ENCODE peak calls at places on chromosomes 2 and 18, in six cellular contexts. One of them, this sample, is unnamed.

GRCh38 chr2:120942658-120943057 is 207.0 kb downstream of the GLI2 start:
- DNase-seq in tibial artery: no peak
- DNase-seq in transverse colon: no peak
- DNase-seq in activated CD4-positive, alpha-beta T cell treated with anti-CD3 and anti-CD28 coated beads, Interleukin-2, amount 10 ng/mL, durations not matched to agents 7 days and 5 days: no peak
- DNase-seq in CD4-positive, alpha-beta T cell: no peak
- DNase-seq in body of pancreas: no peak
- DNase-seq in this sample: no peak

GRCh38 chr2:138621139-138621538 is 119.6 kb downstream of the SPOPL start:
- DNase-seq in CD4-positive, alpha-beta T cell: no peak
- DNase-seq in transverse colon: no peak
- DNase-seq in tibial artery: no peak
- DNase-seq in activated CD4-positive, alpha-beta T cell treated with anti-CD3 and anti-CD28 coated beads, Interleukin-2, amount 10 ng/mL, durations not matched to agents 7 days and 5 days: no peak
- DNase-seq in body of pancreas: no peak
- DNase-seq in this sample: no peak

GRCh38 chr2:218074031-218074430 is 5.0 kb downstream of the RUFY4 start:
- DNase-seq in activated CD4-positive, alpha-beta T cell treated with anti-CD3 and anti-CD28 coated beads, Interleukin-2, amount 10 ng/mL, durations not matched to agents 7 days and 5 days: peak; percentile 34
- DNase-seq in CD4-positive, alpha-beta T cell: peak; percentile 5
- DNase-seq in transverse colon: peak; percentile 27
- DNase-seq in tibial artery: no peak
- DNase-seq in body of pancreas: peak; percentile 46
- DNase-seq in this sample: no peak

GRCh38 chr18:54531402-54532065 is 59.5 kb upstream of the DYNAP start:
- DNase-seq in body of pancreas: no peak
- DNase-seq in tibial artery: no peak
- DNase-seq in CD4-positive, alpha-beta T cell: no peak
- DNase-seq in activated CD4-positive, alpha-beta T cell treated with anti-CD3 and anti-CD28 coated beads, Interleukin-2, amount 10 ng/mL, durations not matched to agents 7 days and 5 days: no peak
- DNase-seq in transverse colon: no peak
- DNase-seq in this sample: no peak

GRCh38 chr2:136750065-136750464 is 15.3 kb upstream of the THSD7B start:
- DNase-seq in transverse colon: no peak
- DNase-seq in body of pancreas: no peak
- DNase-seq in activated CD4-positive, alpha-beta T cell treated with anti-CD3 and anti-CD28 coated beads, Interleukin-2, amount 10 ng/mL, durations not matched to agents 7 days and 5 days: no peak
- DNase-seq in CD4-positive, alpha-beta T cell: no peak
- DNase-seq in tibial artery: no peak
- DNase-seq in this sample: no peak

GRCh38 chr18:13112982-13113381 is 105.6 kb upstream of the LDLRAD4 start:
- DNase-seq in CD4-positive, alpha-beta T cell: no peak
- DNase-seq in tibial artery: no peak
- DNase-seq in activated CD4-positive, alpha-beta T cell treated with anti-CD3 and anti-CD28 coated beads, Interleukin-2, amount 10 ng/mL, durations not matched to agents 7 days and 5 days: no peak
- DNase-seq in transverse colon: peak; percentile 47
- DNase-seq in body of pancreas: peak; percentile 43
- DNase-seq in this sample: no peak

GRCh38 chr2:48016620-48017019 is 110.3 kb upstream of the FBXO11 start:
- DNase-seq in activated CD4-positive, alpha-beta T cell treated with anti-CD3 and anti-CD28 coated beads, Interleukin-2, amount 10 ng/mL, durations not matched to agents 7 days and 5 days: no peak
- DNase-seq in CD4-positive, alpha-beta T cell: no peak
- DNase-seq in tibial artery: no peak
- DNase-seq in transverse colon: no peak
- DNase-seq in body of pancreas: no peak
- DNase-seq in this sample: peak; percentile 4

GRCh38 chr2:127149384-127149783 is 42.4 kb upstream of the BIN1 start:
- DNase-seq in tibial artery: no peak
- DNase-seq in activated CD4-positive, alpha-beta T cell treated with anti-CD3 and anti-CD28 coated beads, Interleukin-2, amount 10 ng/mL, durations not matched to agents 7 days and 5 days: no peak
- DNase-seq in body of pancreas: no peak
- DNase-seq in transverse colon: no peak
- DNase-seq in CD4-positive, alpha-beta T cell: no peak
- DNase-seq in this sample: no peak

GRCh38 chr18:3224223-3224622 is 4.5 kb upstream of the MYOM1 start:
- DNase-seq in activated CD4-positive, alpha-beta T cell treated with anti-CD3 and anti-CD28 coated beads, Interleukin-2, amount 10 ng/mL, durations not matched to agents 7 days and 5 days: no peak
- DNase-seq in CD4-positive, alpha-beta T cell: no peak
- DNase-seq in body of pancreas: no peak
- DNase-seq in tibial artery: no peak
- DNase-seq in transverse colon: no peak
- DNase-seq in this sample: no peak

GRCh38 chr18:3114456-3114855 is 101.5 kb upstream of the LPIN2 start:
- DNase-seq in body of pancreas: no peak
- DNase-seq in CD4-positive, alpha-beta T cell: no peak
- DNase-seq in transverse colon: no peak
- DNase-seq in tibial artery: no peak
- DNase-seq in activated CD4-positive, alpha-beta T cell treated with anti-CD3 and anti-CD28 coated beads, Interleukin-2, amount 10 ng/mL, durations not matched to agents 7 days and 5 days: no peak
- DNase-seq in this sample: no peak

GRCh38 chr2:227482638-227483340 is 10.8 kb downstream of the AGFG1 start:
- DNase-seq in tibial artery: no peak
- DNase-seq in activated CD4-positive, alpha-beta T cell treated with anti-CD3 and anti-CD28 coated beads, Interleukin-2, amount 10 ng/mL, durations not matched to agents 7 days and 5 days: no peak
- DNase-seq in CD4-positive, alpha-beta T cell: no peak
- DNase-seq in transverse colon: no peak
- DNase-seq in body of pancreas: no peak
- DNase-seq in this sample: no peak

GRCh38 chr2:101949304-101949703 is 42.5 kb upstream of the IL1R2 start:
- DNase-seq in body of pancreas: no peak
- DNase-seq in tibial artery: no peak
- DNase-seq in CD4-positive, alpha-beta T cell: no peak
- DNase-seq in transverse colon: no peak
- DNase-seq in activated CD4-positive, alpha-beta T cell treated with anti-CD3 and anti-CD28 coated beads, Interleukin-2, amount 10 ng/mL, durations not matched to agents 7 days and 5 days: no peak
- DNase-seq in this sample: no peak

GRCh38 chr2:138531913-138532312 is 30.3 kb downstream of the SPOPL start:
- DNase-seq in transverse colon: no peak
- DNase-seq in activated CD4-positive, alpha-beta T cell treated with anti-CD3 and anti-CD28 coated beads, Interleukin-2, amount 10 ng/mL, durations not matched to agents 7 days and 5 days: no peak
- DNase-seq in CD4-positive, alpha-beta T cell: no peak
- DNase-seq in tibial artery: no peak
- DNase-seq in body of pancreas: no peak
- DNase-seq in this sample: no peak

GRCh38 chr2:189336276-189336975 is 104.8 kb upstream of the WDR75 start:
- DNase-seq in body of pancreas: no peak
- DNase-seq in transverse colon: no peak
- DNase-seq in tibial artery: no peak
- DNase-seq in activated CD4-positive, alpha-beta T cell treated with anti-CD3 and anti-CD28 coated beads, Interleukin-2, amount 10 ng/mL, durations not matched to agents 7 days and 5 days: no peak
- DNase-seq in CD4-positive, alpha-beta T cell: no peak
- DNase-seq in this sample: no peak

GRCh38 chr2:171241771-171242170 is 81.1 kb upstream of the TLK1 start:
- DNase-seq in tibial artery: no peak
- DNase-seq in transverse colon: no peak
- DNase-seq in body of pancreas: no peak
- DNase-seq in activated CD4-positive, alpha-beta T cell treated with anti-CD3 and anti-CD28 coated beads, Interleukin-2, amount 10 ng/mL, durations not matched to agents 7 days and 5 days: no peak
- DNase-seq in CD4-positive, alpha-beta T cell: no peak
- DNase-seq in this sample: no peak

GRCh38 chr18:61664413-61665084 is 228.3 kb downstream of the RNF152 start:
- DNase-seq in CD4-positive, alpha-beta T cell: no peak
- DNase-seq in transverse colon: no peak
- DNase-seq in activated CD4-positive, alpha-beta T cell treated with anti-CD3 and anti-CD28 coated beads, Interleukin-2, amount 10 ng/mL, durations not matched to agents 7 days and 5 days: no peak
- DNase-seq in body of pancreas: no peak
- DNase-seq in tibial artery: no peak
- DNase-seq in this sample: no peak

GRCh38 chr2:130819226-130819914 is 17.3 kb upstream of the ARHGEF4 start:
- DNase-seq in CD4-positive, alpha-beta T cell: no peak
- DNase-seq in body of pancreas: no peak
- DNase-seq in activated CD4-positive, alpha-beta T cell treated with anti-CD3 and anti-CD28 coated beads, Interleukin-2, amount 10 ng/mL, durations not matched to agents 7 days and 5 days: no peak
- DNase-seq in tibial artery: no peak
- DNase-seq in transverse colon: no peak
- DNase-seq in this sample: no peak

This sample was measured in CD4-positive, alpha-beta memory T cell.